ENCODE peak calls at places on chromosomes 2 and 18, in four cellular contexts. L is IMR-90, Y is H1, Q is mesendoderm. V is an unnamed sample.

GRCh38 chr18:54948350-54948837 is 10.9 kb downstream of the CCDC68 start:
- DNase-seq in L (peak; percentile 43), Y (no peak), Q (no peak), V (no peak)

GRCh38 chr2:109710505-109711229 is 83.4 kb upstream of the RGPD5 start:
- DNase-seq in Q (no peak), Y (no peak), L (no peak), V (peak; percentile 12)

GRCh38 chr2:206983156-206983875 is 44.0 kb downstream of the CPO start:
- DNase-seq in Y (no peak), L (peak; percentile 58), Q (no peak), V (no peak)

GRCh38 chr18:67476585-67476984 is 39.9 kb downstream of the DSEL start:
- DNase-seq in L (peak; percentile 27), Q (no peak), Y (no peak), V (no peak)

GRCh38 chr2:236691799-236692167 is 122.2 kb downstream of the ACKR3 start:
- DNase-seq in L (no peak), Q (peak; percentile 78), Y (no peak), V (no peak)

GRCh38 chr18:77164762-77165485 is 32.3 kb upstream of the MBP start:
- DNase-seq in Q (no peak), L (no peak), Y (no peak), V (no peak)

GRCh38 chr2:120305296-120305695 is 40.6 kb upstream of the INHBB start:
- DNase-seq in Y (no peak), Q (peak; percentile 51), L (no peak), V (no peak)

GRCh38 chr18:713135-713490 is 683 bp upstream of the ENOSF1 start:
- DNase-seq in L (no peak), Q (no peak), Y (no peak), V (peak; percentile 42)

GRCh38 chr2:204027105-204027504 is 90.5 kb downstream of the ICOS start:
- DNase-seq in L (peak; percentile 13), Y (no peak), Q (no peak), V (no peak)

GRCh38 chr2:20622731-20623130 is 28.2 kb downstream of the HS1BP3 start:
- DNase-seq in L (no peak), Y (no peak), Q (no peak), V (no peak)

GRCh38 chr2:48530033-48530804 is at the start of gene STON1:
- DNase-seq in Q (peak; percentile 47), L (peak; percentile 25), Y (peak; percentile 65), V (peak; percentile 64)

GRCh38 chr2:216490061-216490460 is 8.6 kb upstream of the RPL37A start:
- DNase-seq in Q (no peak), Y (no peak), L (peak; percentile 80), V (no peak)

GRCh38 chr2:10141736-10142639 is 19.4 kb downstream of the RRM2 start:
- DNase-seq in Q (peak; percentile 48), Y (peak; percentile 77), L (no peak), V (peak; percentile 72)

GRCh38 chr2:216698291-216698690 is 2.9 kb upstream of the IGFBP5 start:
- DNase-seq in Y (no peak), Q (no peak), L (no peak), V (no peak)

GRCh38 chr2:190679813-190680591 is 31.1 kb downstream of the NAB1 start:
- DNase-seq in Y (peak; percentile 79), L (peak; percentile 21), Q (peak; percentile 97), V (peak; percentile 89)

GRCh38 chr2:86233464-86233863 is 34.2 kb downstream of the MRPL35 start:
- DNase-seq in Y (no peak), Q (no peak), L (no peak), V (no peak)

GRCh38 chr18:9348766-9349165 is 14.2 kb downstream of the TWSG1 start:
- DNase-seq in L (peak; percentile 72), Y (no peak), Q (no peak), V (no peak)

GRCh38 chr18:74248189-74248975 is 43.4 kb downstream of the CYB5A start:
- DNase-seq in Y (no peak), L (no peak), Q (no peak), V (no peak)

GRCh38 chr2:206721216-206721920 is 3.2 kb upstream of the DYTN start:
- DNase-seq in Q (peak; percentile 2), Y (no peak), L (no peak), V (no peak)

GRCh38 chr18:9619990-9620389 is 5.6 kb upstream of the PPP4R1 start:
- DNase-seq in Q (no peak), L (peak; percentile 36), Y (no peak), V (no peak)

GRCh38 chr2:29561241-29562027 is 360.0 kb downstream of the ALK start:
- DNase-seq in Y (no peak), Q (no peak), L (no peak), V (no peak)

GRCh38 chr18:51051105-51051712 is 21.2 kb downstream of the SMAD4 start:
- DNase-seq in Y (no peak), Q (peak; percentile 77), L (peak; percentile 65), V (no peak)

GRCh38 chr2:204205082-204205481 is 268.5 kb downstream of the ICOS start:
- DNase-seq in L (no peak), Q (no peak), Y (no peak), V (peak; percentile 34)

GRCh38 chr2:157261199-157261782 is 3.8 kb downstream of the GALNT5 start:
- DNase-seq in L (peak; percentile 75), Y (no peak), Q (peak; percentile 12), V (no peak)

GRCh38 chr18:8808001-8808400 is 102.6 kb downstream of the MTCL1 start:
- DNase-seq in Y (no peak), L (peak; percentile 75), Q (no peak), V (no peak)

GRCh38 chr18:56565596-56566355 is 72.6 kb downstream of the TXNL1 start:
- DNase-seq in L (peak; percentile 92), Q (peak; percentile 4), Y (no peak), V (no peak)

GRCh38 chr2:223054193-223054781 is 2.3 kb downstream of the KCNE4 start:
- DNase-seq in Q (no peak), Y (no peak), L (peak; percentile 76), V (no peak)

GRCh38 chr18:47912343-47912742 is 18.1 kb downstream of the SMAD2 start:
- DNase-seq in Y (no peak), Q (no peak), L (no peak), V (no peak)

DNA sequence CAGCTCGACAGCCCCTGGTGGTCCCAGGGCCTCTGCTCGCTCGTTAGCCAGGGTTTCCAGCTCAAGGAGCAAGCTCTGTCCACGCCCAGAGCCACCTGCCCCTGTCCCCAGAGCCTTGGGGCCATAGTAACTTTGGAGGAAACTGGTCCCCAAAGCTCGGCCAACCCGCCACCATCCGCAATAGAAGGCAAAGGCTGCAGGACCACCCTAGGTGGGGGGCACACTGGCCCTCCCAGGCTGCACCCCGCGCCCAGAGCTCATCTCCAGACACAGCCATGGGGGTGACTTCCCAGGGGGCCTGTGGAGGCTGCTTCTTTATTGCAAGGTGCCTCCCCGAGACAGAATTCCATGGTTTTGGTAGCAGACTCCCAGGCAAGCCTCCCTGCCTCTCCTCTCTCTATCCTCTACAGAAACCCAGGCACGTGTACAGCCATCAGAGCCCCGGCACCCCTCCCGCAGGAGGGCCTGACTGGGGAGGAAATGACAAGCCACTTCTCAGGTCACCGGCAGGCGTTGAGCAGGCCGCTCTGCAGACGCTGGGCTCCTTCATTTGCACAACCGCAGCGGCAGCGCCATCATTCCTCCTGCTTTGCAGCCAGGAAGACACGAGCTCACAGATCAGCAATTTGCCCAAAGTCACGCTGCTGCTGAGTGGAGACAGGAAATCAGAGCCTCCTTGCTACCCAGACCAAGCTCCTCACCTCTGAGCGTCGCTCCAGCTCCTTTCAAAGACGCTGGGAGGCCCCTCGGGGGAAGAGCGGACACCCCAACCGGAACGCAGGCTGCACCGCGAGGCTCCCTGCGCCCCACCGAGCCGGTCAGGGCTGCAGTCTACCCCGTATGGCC is 80.2 kb downstream of the NDUFA10 start:
- DNase-seq in L (peak; percentile 44), Y (no peak), Q (peak; percentile 69), V (peak; percentile 37)
- H3K56ac ChIP-seq in L (no peak overlapping the region), Y (no peak overlapping the region), Q (no peak overlapping the region), V (no peak overlapping the region)

GRCh38 chr2:229642371-229642770 is 72.0 kb downstream of the DNER start:
- DNase-seq in Q (no peak), L (no peak), Y (no peak), V (no peak)

GRCh38 chr2:229636568-229636967 is 77.8 kb downstream of the DNER start:
- DNase-seq in Y (no peak), L (no peak), Q (peak; percentile 47), V (no peak)

DNA sequence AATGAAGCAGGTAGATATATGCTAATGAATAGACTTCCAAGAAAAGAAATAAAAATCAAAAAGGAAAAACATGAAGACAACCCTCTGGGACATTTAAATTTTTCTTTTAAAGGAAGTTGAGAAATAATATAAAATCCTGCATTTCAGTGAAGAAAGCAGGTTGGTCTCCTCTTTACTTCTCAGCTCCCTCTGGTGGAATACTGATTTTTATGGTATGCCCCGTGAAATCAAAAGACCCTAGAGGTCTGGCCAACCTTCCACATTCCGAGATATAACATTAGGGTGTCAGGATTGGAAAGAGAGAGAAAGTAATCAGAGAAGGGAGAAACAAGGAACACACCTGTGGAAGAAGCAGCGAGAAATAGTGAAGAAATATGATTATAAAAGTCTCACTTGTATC is 72.7 kb downstream of the DNER start:
- DNase-seq in Q (peak; percentile 23), Y (no peak), L (no peak), V (no peak)
- H3K4me2 ChIP-seq in Q (no peak overlapping the region), Y (no peak overlapping the region), L (no peak overlapping the region), V (no peak overlapping the region)

GRCh38 chr2:100114011-100114433 is 28.4 kb downstream of the AFF3 start:
- DNase-seq in Y (no peak), L (no peak), Q (no peak), V (no peak)
- H3K9ac ChIP-seq in Y (no peak overlapping the region), L (no peak overlapping the region), Q (no peak overlapping the region), V (no peak overlapping the region)

GRCh38 chr18:62769216-62769615 is 53.9 kb downstream of the PHLPP1 start:
- DNase-seq in Q (no peak), Y (no peak), L (peak; percentile 19), V (no peak)
- H3K56ac ChIP-seq in Q (no peak overlapping the region), Y (no peak overlapping the region), L (no peak overlapping the region), V (no peak overlapping the region)

GRCh38 chr2:180141600-180141999 is 134.5 kb upstream of the CWC22 start:
- DNase-seq in Y (no peak), L (no peak), Q (no peak), V (no peak)
- H3K4me2 ChIP-seq in Y (no peak overlapping the region), L (no peak overlapping the region), Q (no peak overlapping the region), V (no peak overlapping the region)

GRCh38 chr18:22504251-22504650 is 86.5 kb upstream of the CTAGE1 start:
- DNase-seq in Y (no peak), L (no peak), Q (no peak), V (no peak)
- H3K9ac ChIP-seq in Y (no peak overlapping the region), L (peak overlapping the region; percentile 34), Q (no peak overlapping the region), V (no peak overlapping the region)

GRCh38 chr2:151180123-151180522 is 81.5 kb downstream of the RBM43 start:
- DNase-seq in L (no peak), Q (no peak), Y (no peak), V (no peak)
- H3K56ac ChIP-seq in L (no peak overlapping the region), Q (no peak overlapping the region), Y (no peak overlapping the region), V (no peak overlapping the region)

DNA sequence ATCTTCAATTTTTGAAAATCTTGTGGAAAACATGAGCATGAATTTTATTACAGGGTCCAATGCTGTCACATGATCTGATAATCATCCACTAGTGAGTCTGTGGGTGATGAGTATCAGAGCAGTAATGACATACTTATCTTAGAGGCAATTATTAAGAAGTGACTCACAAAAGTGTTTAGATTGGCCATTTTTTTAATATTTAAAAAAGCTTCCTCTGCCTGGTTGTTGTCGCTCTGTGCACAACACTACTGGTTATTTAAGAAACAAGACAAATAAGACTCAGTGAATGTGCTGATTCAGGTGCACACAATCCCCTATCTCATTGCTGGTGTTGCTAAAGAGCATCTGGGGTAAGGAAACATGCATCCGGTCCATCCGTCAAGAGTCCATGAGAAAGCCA is 665.8 kb upstream of the ZEB2 start:
- DNase-seq in Y (no peak), L (peak; percentile 84), Q (no peak), V (no peak)
- H3K4me2 ChIP-seq in Y (no peak overlapping the region), L (no peak overlapping the region), Q (no peak overlapping the region), V (no peak overlapping the region)

V was measured in H9.